ENCODE peak calls at places on chromosomes 5 and 9, in seven cellular contexts. C, L, X, H, D, O and A are unnamed samples.

GRCh38 chr9:2066312-2067273 is 51.4 kb downstream of the SMARCA2 start:
- DNase-seq in C (peak), L (no peak), X (no peak), H (peak), D (no peak), O (no peak), A (no peak)

GRCh38 chr9:114662081-114662989 is 4.7 kb upstream of the TEX53 start:
- DNase-seq in C (peak), L (peak), X (peak), H (peak), D (peak), O (peak), A (no peak)

GRCh38 chr5:143219696-143220095 is 183.8 kb downstream of the NR3C1 start:
- DNase-seq in C (no peak), L (no peak), X (no peak), H (peak), D (no peak), O (no peak), A (no peak)

GRCh38 chr5:123708074-123708806 is 196.3 kb downstream of the CSNK1G3 start:
- DNase-seq in C (peak), L (no peak), X (no peak), H (peak), D (no peak), O (no peak), A (peak)

GRCh38 chr5:176748073-176748966 is 62.0 kb upstream of the UNC5A start:
- DNase-seq in C (no peak), L (no peak), X (no peak), H (no peak), D (no peak), O (no peak), A (no peak)

GRCh38 chr9:135605238-135605781 is 34.0 kb downstream of the GLT6D1 start:
- DNase-seq in C (no peak), L (no peak), X (peak), H (no peak), D (no peak), O (no peak), A (no peak)

GRCh38 chr9:109478665-109479380 is 19.3 kb downstream of the PTPN3 start:
- DNase-seq in C (no peak), L (no peak), X (no peak), H (no peak), D (no peak), O (no peak), A (no peak)

GRCh38 chr9:98860871-98861293 is 53.4 kb downstream of the GALNT12 start:
- DNase-seq in C (peak), L (peak), X (no peak), H (peak), D (no peak), O (no peak), A (peak)

GRCh38 chr5:174335682-174336364 is 290.3 kb downstream of the NSG2 start:
- DNase-seq in C (no peak), L (no peak), X (no peak), H (no peak), D (no peak), O (no peak), A (no peak)

GRCh38 chr5:111583761-111584203 is 71.4 kb upstream of the STARD4 start:
- DNase-seq in C (peak), L (no peak), X (no peak), H (peak), D (no peak), O (no peak), A (peak)

GRCh38 chr9:82549174-82549821 is 513.6 kb downstream of the RASEF start:
- DNase-seq in C (no peak), L (no peak), X (no peak), H (no peak), D (no peak), O (no peak), A (no peak)

GRCh38 chr9:84744195-84744594 is 74.7 kb downstream of the NTRK2 start:
- DNase-seq in C (no peak), L (no peak), X (no peak), H (no peak), D (no peak), O (no peak), A (no peak)

GRCh38 chr9:34545497-34545896 is 22.7 kb upstream of the ENHO start:
- DNase-seq in C (no peak), L (no peak), X (no peak), H (no peak), D (no peak), O (no peak), A (no peak)

GRCh38 chr5:82151622-82152021 is 126.5 kb downstream of the RPS23 start:
- DNase-seq in C (peak), L (no peak), X (no peak), H (no peak), D (no peak), O (no peak), A (no peak)

GRCh38 chr5:56269216-56269927 is 36.2 kb upstream of the ANKRD55 start:
- DNase-seq in C (peak), L (no peak), X (no peak), H (peak), D (no peak), O (no peak), A (no peak)

GRCh38 chr5:158511454-158511853 is 588.3 kb downstream of the EBF1 start:
- DNase-seq in C (no peak), L (no peak), X (no peak), H (no peak), D (no peak), O (no peak), A (no peak)

GRCh38 chr5:38718874-38719391 is 126.9 kb upstream of the OSMR start:
- DNase-seq in C (peak), L (no peak), X (no peak), H (peak), D (no peak), O (no peak), A (no peak)

GRCh38 chr5:168807261-168807660 is 228.1 kb upstream of the PANK3 start:
- DNase-seq in C (no peak), L (no peak), X (no peak), H (peak), D (no peak), O (no peak), A (no peak)

GRCh38 chr5:78243639-78244038 is 50.9 kb downstream of the AP3B1 start:
- DNase-seq in C (peak), L (no peak), X (no peak), H (peak), D (no peak), O (no peak), A (peak)

GRCh38 chr5:145944328-145944727 is 8.0 kb downstream of the SH3RF2 start:
- DNase-seq in C (no peak), L (no peak), X (no peak), H (no peak), D (no peak), O (no peak), A (no peak)

GRCh38 chr9:1051286-1052118 is 1.3 kb downstream of the DMRT2 start:
- DNase-seq in C (no peak), L (peak), X (no peak), H (no peak), D (no peak), O (peak), A (peak)

GRCh38 chr5:10719965-10720364 is 41.1 kb downstream of the DAP start:
- DNase-seq in C (peak), L (no peak), X (no peak), H (peak), D (no peak), O (no peak), A (peak)

GRCh38 chr5:142435410-142436115 is 110.7 kb upstream of the SPRY4 start:
- DNase-seq in C (no peak), L (no peak), X (no peak), H (no peak), D (no peak), O (no peak), A (no peak)

GRCh38 chr5:55897905-55898304 is 46.7 kb downstream of the IL31RA start:
- DNase-seq in C (peak), L (no peak), X (peak), H (peak), D (no peak), O (no peak), A (peak)

GRCh38 chr9:111179577-111179976 is 141.3 kb upstream of the LPAR1 start:
- DNase-seq in C (no peak), L (no peak), X (no peak), H (no peak), D (no peak), O (no peak), A (no peak)

GRCh38 chr5:84028093-84028492 is 307.4 kb upstream of the HAPLN1 start:
- DNase-seq in C (no peak), L (no peak), X (no peak), H (peak), D (no peak), O (no peak), A (peak)

GRCh38 chr5:67693956-67694564 is 497.5 kb upstream of the CD180 start:
- DNase-seq in C (peak), L (no peak), X (no peak), H (peak), D (no peak), O (no peak), A (no peak)

GRCh38 chr9:70080481-70081119 is 37.0 kb downstream of the MAMDC2 start:
- DNase-seq in C (peak), L (no peak), X (no peak), H (peak), D (no peak), O (peak), A (no peak)

GRCh38 chr5:93145019-93145418 is 436.0 kb downstream of the NR2F1-AS1 start:
- DNase-seq in C (no peak), L (no peak), X (no peak), H (no peak), D (no peak), O (no peak), A (no peak)

GRCh38 chr9:85142461-85143401 is 473.2 kb downstream of the NTRK2 start:
- DNase-seq in C (peak), L (peak), X (no peak), H (peak), D (no peak), O (no peak), A (no peak)

GRCh38 chr9:14031015-14031414 is 282.9 kb downstream of the NFIB start:
- DNase-seq in C (peak), L (no peak), X (no peak), H (peak), D (no peak), O (no peak), A (no peak)

GRCh38 chr5:39328731-39329130 is 35.6 kb downstream of the C9 start:
- DNase-seq in C (no peak), L (no peak), X (no peak), H (peak), D (no peak), O (no peak), A (no peak)

GRCh38 chr5:138065102-138065501 is 18.7 kb upstream of the WNT8A start:
- DNase-seq in C (no peak), L (no peak), X (no peak), H (no peak), D (no peak), O (no peak), A (no peak)

GRCh38 chr9:12774861-12775367 is at the start of gene LURAP1L:
- DNase-seq in C (peak), L (peak), X (peak), H (peak), D (no peak), O (peak), A (peak)

GRCh38 chr5:15009420-15009819 is 137.8 kb upstream of the ANKH start:
- DNase-seq in C (peak), L (no peak), X (no peak), H (peak), D (no peak), O (peak), A (peak)

GRCh38 chr9:132443951-132444615 is 34.1 kb downstream of the CFAP77 start:
- DNase-seq in C (no peak), L (no peak), X (no peak), H (no peak), D (no peak), O (no peak), A (no peak)

GRCh38 chr5:51099173-51099853 is 283.9 kb upstream of the ISL1 start:
- DNase-seq in C (no peak), L (no peak), X (no peak), H (no peak), D (no peak), O (no peak), A (no peak)

GRCh38 chr5:113095831-113096230 is 119.2 kb downstream of the DCP2 start:
- DNase-seq in C (no peak), L (no peak), X (no peak), H (no peak), D (no peak), O (no peak), A (no peak)

GRCh38 chr5:18420711-18421110 is 786.5 kb downstream of the TAF11L14 start:
- DNase-seq in C (no peak), L (no peak), X (no peak), H (no peak), D (no peak), O (no peak), A (no peak)